ENCODE peak calls at places on chromosomes 6 and 20, in five cellular contexts. I is lower leg skin; Q is stimulated activated naive CD8-positive, alpha-beta T cell treated with anti-CD3 and anti-CD28 coated beads, Interleukin-15, Interleukin-2, amounts not matched to agents 100 U/mL and 50 U/mL, for 24 hours; R is GM04503; D is astrocyte of the cerebellum. J is an unnamed sample.

GRCh38 chr6:79421707-79422484 is 115.3 kb downstream of the LCA5 start:
- DNase-seq in I (peak), Q (no peak), R (peak), D (peak), J (peak)

GRCh38 chr20:46681032-46681854 is 8.0 kb downstream of the TP53RK start:
- DNase-seq in I (peak), Q (peak), R (no peak), D (no peak), J (no peak)

GRCh38 chr20:35791823-35792222 is 20.0 kb downstream of the PHF20 start:
- DNase-seq in I (no peak), Q (no peak), R (peak), D (peak), J (peak)

GRCh38 chr6:169908403-169908933 is 157.0 kb downstream of the ERMARD start:
- DNase-seq in I (no peak), Q (no peak), R (no peak), D (no peak), J (no peak)

GRCh38 chr6:150575840-150576239 is 23.8 kb upstream of the PLEKHG1 start:
- DNase-seq in I (no peak), Q (no peak), R (no peak), D (no peak), J (no peak)

GRCh38 chr6:111673086-111673485 is 67.4 kb upstream of the TRAF3IP2 start:
- DNase-seq in I (no peak), Q (no peak), R (no peak), D (no peak), J (no peak)

GRCh38 chr20:21994203-21994602 is 288.7 kb downstream of the PAX1 start:
- DNase-seq in I (no peak), Q (no peak), R (no peak), D (no peak), J (no peak)

GRCh38 chr6:157019115-157019628 is 242.0 kb downstream of the ARID1B start:
- DNase-seq in I (no peak), Q (no peak), R (no peak), D (no peak), J (no peak)

GRCh38 chr6:84282566-84282965 is 55.1 kb upstream of the CEP162 start:
- DNase-seq in I (no peak), Q (no peak), R (peak), D (no peak), J (peak)

GRCh38 chr6:34235605-34236422 is 859 bp upstream of the HMGA1 start:
- DNase-seq in I (peak), Q (peak), R (no peak), D (no peak), J (no peak)

GRCh38 chr20:56949318-56949717 is 317.1 kb downstream of the BMP7 start:
- DNase-seq in I (no peak), Q (no peak), R (no peak), D (no peak), J (no peak)

GRCh38 chr20:953742-954141 is 37.6 kb upstream of the ANGPT4 start:
- DNase-seq in I (no peak), Q (peak), R (no peak), D (no peak), J (peak)

GRCh38 chr6:7301702-7302101 is 11.3 kb downstream of the SSR1 start:
- DNase-seq in I (no peak), Q (no peak), R (no peak), D (no peak), J (no peak)

GRCh38 chr6:21653323-21653722 is 59.8 kb downstream of the SOX4 start:
- DNase-seq in I (no peak), Q (no peak), R (no peak), D (no peak), J (no peak)

GRCh38 chr6:15509335-15509933 is 153.4 kb downstream of the DTNBP1 start:
- DNase-seq in I (no peak), Q (no peak), R (no peak), D (no peak), J (no peak)

GRCh38 chr6:21767891-21768659 is 174.5 kb downstream of the SOX4 start:
- DNase-seq in I (no peak), Q (no peak), R (peak), D (peak), J (peak)

GRCh38 chr6:161284653-161285052 is 10.8 kb upstream of the AGPAT4 start:
- DNase-seq in I (no peak), Q (no peak), R (no peak), D (no peak), J (no peak)

GRCh38 chr20:63325554-63326313 is 32.7 kb downstream of the COL20A1 start:
- DNase-seq in I (no peak), Q (no peak), R (no peak), D (no peak), J (no peak)

GRCh38 chr6:2432258-2432657 is 186.9 kb upstream of the GMDS start:
- DNase-seq in I (no peak), Q (no peak), R (peak), D (peak), J (peak)

GRCh38 chr6:33752139-33753015 is 5.7 kb upstream of the IP6K3 start:
- DNase-seq in I (no peak), Q (no peak), R (no peak), D (no peak), J (no peak)

GRCh38 chr6:120405947-120406346 is 928.3 kb downstream of the TBC1D32 start:
- DNase-seq in I (no peak), Q (no peak), R (no peak), D (no peak), J (no peak)

GRCh38 chr6:63856271-63856670 is 220.7 kb downstream of the PHF3 start:
- DNase-seq in I (no peak), Q (no peak), R (no peak), D (no peak), J (no peak)

GRCh38 chr6:142885182-142885867 is 59.7 kb downstream of the HIVEP2 start:
- DNase-seq in I (no peak), Q (peak), R (peak), D (peak), J (peak)

GRCh38 chr6:37674161-37674560 is 23.5 kb downstream of the MDGA1 start:
- DNase-seq in I (no peak), Q (no peak), R (no peak), D (no peak), J (no peak)

GRCh38 chr6:47438481-47439347 is 38.9 kb upstream of the CD2AP start:
- DNase-seq in I (no peak), Q (no peak), R (no peak), D (no peak), J (no peak)

GRCh38 chr6:16511723-16512584 is 249.3 kb downstream of the ATXN1 start:
- DNase-seq in I (no peak), Q (no peak), R (no peak), D (no peak), J (no peak)

GRCh38 chr6:156016186-156016976 is 560.7 kb upstream of the NOX3 start:
- DNase-seq in I (no peak), Q (no peak), R (no peak), D (no peak), J (no peak)

GRCh38 chr6:116047173-116047933 is 13.3 kb downstream of the FRK start:
- DNase-seq in I (no peak), Q (no peak), R (no peak), D (no peak), J (no peak)

GRCh38 chr20:62723351-62723750 is 14.7 kb downstream of the NTSR1 start:
- DNase-seq in I (no peak), Q (no peak), R (no peak), D (no peak), J (no peak)

GRCh38 chr6:155943635-155944034 is 488.0 kb upstream of the NOX3 start:
- DNase-seq in I (no peak), Q (no peak), R (no peak), D (no peak), J (no peak)

GRCh38 chr20:57072184-57072583 is 194.3 kb downstream of the BMP7 start:
- DNase-seq in I (no peak), Q (no peak), R (no peak), D (no peak), J (no peak)

GRCh38 chr20:3751664-3752385 is 15.7 kb downstream of the ADISSP start:
- DNase-seq in I (peak), Q (peak), R (no peak), D (no peak), J (no peak)

GRCh38 chr6:75882734-75883133 is 133.7 kb downstream of the MYO6 start:
- DNase-seq in I (no peak), Q (no peak), R (peak), D (no peak), J (peak)

GRCh38 chr6:108588586-108588985 is 27.9 kb downstream of the FOXO3 start:
- DNase-seq in I (no peak), Q (no peak), R (no peak), D (no peak), J (no peak)

GRCh38 chr20:10619427-10619826 is 54.4 kb downstream of the JAG1 start:
- DNase-seq in I (no peak), Q (no peak), R (peak), D (peak), J (peak)